ENCODE peak calls at places on chromosomes 3 and 15, in ten cellular contexts. One of them, this sample, is unnamed.

GRCh38 chr3:129211772-129212171 is 28.1 kb upstream of the CNBP start:
- DNase-seq in lung: peak; percentile 85
- DNase-seq in stomach: peak; percentile 86
- DNase-seq in breast epithelium: peak; percentile 72
- DNase-seq in neuronal stem cell: no peak
- DNase-seq in ovary: peak; percentile 82
- DNase-seq in sigmoid colon: peak; percentile 87
- DNase-seq in uterus: peak; percentile 87
- DNase-seq in CD8-positive, alpha-beta T cell: no peak
- DNase-seq in psoas muscle: peak; percentile 72
- DNase-seq in this sample: peak; percentile 85

GRCh38 chr3:53577486-53577885 is 83.1 kb downstream of the CACNA1D start:
- DNase-seq in lung: no peak
- DNase-seq in stomach: no peak
- DNase-seq in breast epithelium: no peak
- DNase-seq in neuronal stem cell: no peak
- DNase-seq in ovary: no peak
- DNase-seq in sigmoid colon: no peak
- DNase-seq in uterus: no peak
- DNase-seq in CD8-positive, alpha-beta T cell: no peak
- DNase-seq in psoas muscle: no peak
- DNase-seq in this sample: no peak

GRCh38 chr3:119659584-119660291 is 651 bp downstream of the POPDC2 start:
- DNase-seq in lung: no peak
- DNase-seq in stomach: no peak
- DNase-seq in breast epithelium: no peak
- DNase-seq in neuronal stem cell: no peak
- DNase-seq in ovary: no peak
- DNase-seq in sigmoid colon: no peak
- DNase-seq in uterus: no peak
- DNase-seq in CD8-positive, alpha-beta T cell: no peak
- DNase-seq in psoas muscle: no peak
- DNase-seq in this sample: no peak

GRCh38 chr3:16511561-16512434 is 1.7 kb downstream of the RFTN1 start:
- DNase-seq in lung: peak; percentile 53
- DNase-seq in stomach: peak; percentile 56
- DNase-seq in breast epithelium: no peak
- DNase-seq in neuronal stem cell: no peak
- DNase-seq in ovary: peak; percentile 46
- DNase-seq in sigmoid colon: peak; percentile 73
- DNase-seq in uterus: peak; percentile 38
- DNase-seq in CD8-positive, alpha-beta T cell: peak; percentile 92
- DNase-seq in psoas muscle: peak; percentile 63
- DNase-seq in this sample: peak; percentile 60

GRCh38 chr3:12611117-12611516 is 52.8 kb downstream of the RAF1 start:
- DNase-seq in lung: no peak
- DNase-seq in stomach: no peak
- DNase-seq in breast epithelium: no peak
- DNase-seq in neuronal stem cell: no peak
- DNase-seq in ovary: no peak
- DNase-seq in sigmoid colon: no peak
- DNase-seq in uterus: no peak
- DNase-seq in CD8-positive, alpha-beta T cell: no peak
- DNase-seq in psoas muscle: no peak
- DNase-seq in this sample: no peak

GRCh38 chr3:192887701-192888100 is 30.0 kb downstream of the MB21D2 start:
- DNase-seq in lung: no peak
- DNase-seq in stomach: no peak
- DNase-seq in breast epithelium: no peak
- DNase-seq in neuronal stem cell: no peak
- DNase-seq in ovary: no peak
- DNase-seq in sigmoid colon: no peak
- DNase-seq in uterus: no peak
- DNase-seq in CD8-positive, alpha-beta T cell: no peak
- DNase-seq in psoas muscle: no peak
- DNase-seq in this sample: no peak

GRCh38 chr15:94229591-94230365 is 1.6 kb upstream of the MCTP2 start:
- DNase-seq in lung: no peak
- DNase-seq in stomach: no peak
- DNase-seq in breast epithelium: no peak
- DNase-seq in neuronal stem cell: no peak
- DNase-seq in ovary: no peak
- DNase-seq in sigmoid colon: no peak
- DNase-seq in uterus: no peak
- DNase-seq in CD8-positive, alpha-beta T cell: peak; percentile 62
- DNase-seq in psoas muscle: no peak
- DNase-seq in this sample: no peak

GRCh38 chr15:66631616-66632263 is 65.9 kb upstream of the LCTL start:
- DNase-seq in lung: no peak
- DNase-seq in stomach: no peak
- DNase-seq in breast epithelium: no peak
- DNase-seq in neuronal stem cell: no peak
- DNase-seq in ovary: no peak
- DNase-seq in sigmoid colon: no peak
- DNase-seq in uterus: no peak
- DNase-seq in CD8-positive, alpha-beta T cell: no peak
- DNase-seq in psoas muscle: no peak
- DNase-seq in this sample: no peak

GRCh38 chr15:66748320-66748779 is 46.3 kb downstream of the SMAD6 start:
- DNase-seq in lung: no peak
- DNase-seq in stomach: no peak
- DNase-seq in breast epithelium: no peak
- DNase-seq in neuronal stem cell: no peak
- DNase-seq in ovary: no peak
- DNase-seq in sigmoid colon: no peak
- DNase-seq in uterus: no peak
- DNase-seq in CD8-positive, alpha-beta T cell: no peak
- DNase-seq in psoas muscle: no peak
- DNase-seq in this sample: no peak

GRCh38 chr15:73322665-73323373 is 45.9 kb downstream of the HCN4 start:
- DNase-seq in lung: no peak
- DNase-seq in stomach: no peak
- DNase-seq in breast epithelium: peak; percentile 40
- DNase-seq in neuronal stem cell: no peak
- DNase-seq in ovary: no peak
- DNase-seq in sigmoid colon: peak; percentile 54
- DNase-seq in uterus: no peak
- DNase-seq in CD8-positive, alpha-beta T cell: no peak
- DNase-seq in psoas muscle: no peak
- DNase-seq in this sample: no peak

GRCh38 chr15:83612226-83612625 is 41.7 kb upstream of the ADAMTSL3 start:
- DNase-seq in lung: no peak
- DNase-seq in stomach: no peak
- DNase-seq in breast epithelium: no peak
- DNase-seq in neuronal stem cell: no peak
- DNase-seq in ovary: no peak
- DNase-seq in sigmoid colon: no peak
- DNase-seq in uterus: no peak
- DNase-seq in CD8-positive, alpha-beta T cell: no peak
- DNase-seq in psoas muscle: no peak
- DNase-seq in this sample: no peak

GRCh38 chr3:61236556-61236955 is 14.7 kb downstream of the FHIT start:
- DNase-seq in lung: no peak
- DNase-seq in stomach: no peak
- DNase-seq in breast epithelium: no peak
- DNase-seq in neuronal stem cell: no peak
- DNase-seq in ovary: no peak
- DNase-seq in sigmoid colon: no peak
- DNase-seq in uterus: no peak
- DNase-seq in CD8-positive, alpha-beta T cell: no peak
- DNase-seq in psoas muscle: no peak
- DNase-seq in this sample: peak; percentile 25

GRCh38 chr15:80777836-80778620 is 1.1 kb upstream of the CEMIP start:
- DNase-seq in lung: no peak
- DNase-seq in stomach: no peak
- DNase-seq in breast epithelium: no peak
- DNase-seq in neuronal stem cell: no peak
- DNase-seq in ovary: no peak
- DNase-seq in sigmoid colon: no peak
- DNase-seq in uterus: no peak
- DNase-seq in CD8-positive, alpha-beta T cell: no peak
- DNase-seq in psoas muscle: no peak
- DNase-seq in this sample: no peak

GRCh38 chr3:40847571-40847992 is 322.8 kb downstream of the ZNF621 start:
- DNase-seq in lung: no peak
- DNase-seq in stomach: no peak
- DNase-seq in breast epithelium: no peak
- DNase-seq in neuronal stem cell: peak; percentile 56
- DNase-seq in ovary: no peak
- DNase-seq in sigmoid colon: no peak
- DNase-seq in uterus: no peak
- DNase-seq in CD8-positive, alpha-beta T cell: no peak
- DNase-seq in psoas muscle: no peak
- DNase-seq in this sample: no peak

GRCh38 chr3:110946810-110947209 is 124.8 kb upstream of the NECTIN3 start:
- DNase-seq in lung: no peak
- DNase-seq in stomach: no peak
- DNase-seq in breast epithelium: no peak
- DNase-seq in neuronal stem cell: no peak
- DNase-seq in ovary: no peak
- DNase-seq in sigmoid colon: no peak
- DNase-seq in uterus: no peak
- DNase-seq in CD8-positive, alpha-beta T cell: no peak
- DNase-seq in psoas muscle: no peak
- DNase-seq in this sample: no peak
- H3K9me3 ChIP-seq in lung: peaks cover 23% of the 10 kb centered on the region
- H3K9me3 ChIP-seq in stomach: peaks cover 55% of the 10 kb centered on the region
- H3K9me3 ChIP-seq in breast epithelium: peaks cover 74% of the 10 kb centered on the region
- H3K9me3 ChIP-seq in neuronal stem cell: peaks cover 8% of the 10 kb centered on the region
- H3K9me3 ChIP-seq in ovary: peaks cover 7% of the 10 kb centered on the region
- H3K9me3 ChIP-seq in sigmoid colon: peaks cover 7% of the 10 kb centered on the region
- H3K9me3 ChIP-seq in uterus: no peaks in the 10 kb centered on the region
- H3K9me3 ChIP-seq in CD8-positive, alpha-beta T cell: peaks cover 4% of the 10 kb centered on the region
- H3K9me3 ChIP-seq in psoas muscle: peaks cover 22% of the 10 kb centered on the region
- H3K9me3 ChIP-seq in this sample: peaks cover 3% of the 10 kb centered on the region

DNA sequence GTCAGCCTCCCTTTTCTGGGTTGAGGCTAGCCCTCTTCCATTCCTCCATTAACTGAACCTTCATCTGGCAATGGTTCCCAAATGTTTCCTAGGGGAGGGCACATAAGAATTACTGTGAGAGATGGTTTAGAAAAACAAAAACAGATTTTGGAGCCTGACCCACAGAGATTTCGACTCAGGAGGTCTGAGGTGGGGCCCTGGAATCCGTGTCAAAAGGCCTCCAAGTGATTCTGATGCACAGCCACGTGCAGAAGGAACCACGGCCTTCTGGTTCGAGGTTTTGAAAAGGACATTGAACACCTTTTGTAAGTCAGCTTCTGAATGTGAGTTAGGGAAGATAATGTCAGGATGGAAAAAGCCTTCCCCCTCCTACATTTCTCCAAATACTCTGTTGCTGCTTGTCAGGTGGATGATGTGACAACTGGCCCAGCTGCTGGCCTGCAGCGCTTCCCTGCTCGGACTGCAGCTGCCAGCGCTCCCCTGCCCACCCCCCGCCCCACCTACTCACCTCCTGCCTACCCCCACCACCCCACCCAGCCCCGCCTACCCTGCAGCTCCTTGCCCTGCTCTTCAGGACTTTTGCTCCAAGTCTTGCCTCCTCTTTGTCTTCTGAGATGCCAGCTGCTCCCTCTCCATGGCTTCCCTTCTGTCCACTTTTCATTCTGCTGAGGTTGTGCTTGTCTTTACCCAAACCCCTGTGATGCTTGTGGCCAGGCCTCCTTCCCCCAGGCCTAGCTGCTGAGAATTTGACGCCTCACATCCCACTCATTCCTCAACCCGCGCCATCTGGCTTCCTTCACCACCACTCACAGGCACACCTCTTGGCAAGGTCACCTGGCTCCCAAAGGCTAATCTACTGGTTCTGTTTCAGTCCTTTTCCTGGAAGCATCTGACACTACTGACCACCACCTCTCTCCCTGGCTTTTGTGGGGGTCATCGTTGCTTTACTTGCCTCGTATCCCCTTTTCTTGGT is 6.6 kb downstream of the EHD4 start:
- DNase-seq in lung: no peak
- DNase-seq in stomach: peak; percentile 23
- DNase-seq in breast epithelium: peak; percentile 25
- DNase-seq in neuronal stem cell: no peak
- DNase-seq in ovary: no peak
- DNase-seq in sigmoid colon: no peak
- DNase-seq in uterus: peak; percentile 46
- DNase-seq in CD8-positive, alpha-beta T cell: no peak
- DNase-seq in psoas muscle: no peak
- DNase-seq in this sample: peak; percentile 19
- H3K27me3 ChIP-seq in lung: no peaks in the 10 kb centered on the region
- H3K27me3 ChIP-seq in stomach: no peaks in the 10 kb centered on the region
- H3K27me3 ChIP-seq in breast epithelium: no peaks in the 10 kb centered on the region
- H3K27me3 ChIP-seq in neuronal stem cell: no peaks in the 10 kb centered on the region
- H3K27me3 ChIP-seq in ovary: no peaks in the 10 kb centered on the region
- H3K27me3 ChIP-seq in sigmoid colon: no peaks in the 10 kb centered on the region
- H3K27me3 ChIP-seq in uterus: no peaks in the 10 kb centered on the region
- H3K27me3 ChIP-seq in CD8-positive, alpha-beta T cell: no peaks in the 10 kb centered on the region
- H3K27me3 ChIP-seq in psoas muscle: no peaks in the 10 kb centered on the region
- H3K27me3 ChIP-seq in this sample: no peaks in the 10 kb centered on the region

DNA sequence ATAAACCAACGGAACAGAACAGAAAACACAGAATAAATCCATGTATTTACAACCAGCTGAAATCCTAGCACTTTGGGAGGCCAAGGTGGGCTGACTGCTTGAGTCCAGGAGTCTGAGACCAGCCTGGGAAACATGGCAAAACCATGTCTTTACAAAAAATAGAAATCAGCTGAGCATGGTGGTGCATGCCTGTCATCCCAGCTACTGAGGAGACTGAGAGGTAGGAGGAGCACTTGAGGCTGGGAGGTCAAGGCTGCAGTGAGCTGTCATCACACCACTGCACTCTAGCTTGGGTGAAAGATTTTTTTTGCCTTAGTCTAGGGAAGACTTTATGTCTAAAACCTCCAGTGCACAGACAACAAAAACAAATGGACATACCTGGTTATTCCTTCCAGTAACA is 120.7 kb downstream of the STT3B start:
- DNase-seq in lung: no peak
- DNase-seq in stomach: no peak
- DNase-seq in breast epithelium: no peak
- DNase-seq in neuronal stem cell: no peak
- DNase-seq in ovary: no peak
- DNase-seq in sigmoid colon: no peak
- DNase-seq in uterus: no peak
- DNase-seq in CD8-positive, alpha-beta T cell: no peak
- DNase-seq in psoas muscle: no peak
- DNase-seq in this sample: no peak
- H3K9me3 ChIP-seq in lung: peaks cover 12% of the 10 kb centered on the region
- H3K9me3 ChIP-seq in stomach: peaks cover 80% of the 10 kb centered on the region
- H3K9me3 ChIP-seq in breast epithelium: peaks cover 76% of the 10 kb centered on the region
- H3K9me3 ChIP-seq in neuronal stem cell: peaks cover 28% of the 10 kb centered on the region
- H3K9me3 ChIP-seq in ovary: no peaks in the 10 kb centered on the region
- H3K9me3 ChIP-seq in sigmoid colon: peaks cover 36% of the 10 kb centered on the region
- H3K9me3 ChIP-seq in uterus: peaks cover 61% of the 10 kb centered on the region
- H3K9me3 ChIP-seq in CD8-positive, alpha-beta T cell: peaks cover 55% of the 10 kb centered on the region
- H3K9me3 ChIP-seq in psoas muscle: peaks cover 61% of the 10 kb centered on the region
- H3K9me3 ChIP-seq in this sample: no peaks in the 10 kb centered on the region

DNA sequence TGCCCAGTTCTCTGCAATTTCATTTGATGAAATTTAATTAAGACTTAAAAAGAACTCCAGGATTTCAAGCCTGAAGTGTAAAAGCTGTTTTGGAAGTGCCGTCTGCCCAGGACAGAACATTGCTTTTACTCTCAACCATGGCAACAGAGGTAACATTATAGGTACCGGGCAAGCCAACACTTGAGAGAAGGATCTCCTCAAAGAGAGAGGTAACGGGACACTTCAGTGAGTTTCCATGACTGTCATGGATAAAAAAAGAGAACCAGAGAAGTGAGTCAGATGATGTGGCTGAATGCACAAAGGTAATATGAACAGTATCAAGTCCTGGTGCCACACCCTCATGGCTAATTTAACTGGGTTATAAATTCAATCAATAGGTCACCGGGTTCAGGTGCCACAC is 130.2 kb upstream of the LMOD3 start:
- DNase-seq in lung: no peak
- DNase-seq in stomach: no peak
- DNase-seq in breast epithelium: no peak
- DNase-seq in neuronal stem cell: no peak
- DNase-seq in ovary: no peak
- DNase-seq in sigmoid colon: no peak
- DNase-seq in uterus: no peak
- DNase-seq in CD8-positive, alpha-beta T cell: no peak
- DNase-seq in psoas muscle: no peak
- DNase-seq in this sample: no peak
- H3K27me3 ChIP-seq in lung: no peaks in the 10 kb centered on the region
- H3K27me3 ChIP-seq in stomach: no peaks in the 10 kb centered on the region
- H3K27me3 ChIP-seq in breast epithelium: no peaks in the 10 kb centered on the region
- H3K27me3 ChIP-seq in neuronal stem cell: no peaks in the 10 kb centered on the region
- H3K27me3 ChIP-seq in ovary: no peaks in the 10 kb centered on the region
- H3K27me3 ChIP-seq in sigmoid colon: no peaks in the 10 kb centered on the region
- H3K27me3 ChIP-seq in uterus: no peaks in the 10 kb centered on the region
- H3K27me3 ChIP-seq in CD8-positive, alpha-beta T cell: no peaks in the 10 kb centered on the region
- H3K27me3 ChIP-seq in psoas muscle: no peaks in the 10 kb centered on the region
- H3K27me3 ChIP-seq in this sample: no peaks in the 10 kb centered on the region